ENCODE peak calls at places on chromosomes 11 and 22, in four cellular contexts. C is kidney, H is HT-29, Q is left ventricle myocardium inferior. Y is an unnamed sample.

GRCh38 chr11:47672283-47672730 is 29.9 kb upstream of the MTCH2 start:
- DNase-seq in Q (no peak), H (no peak), C (no peak), Y (no peak)

GRCh38 chr11:113496026-113496651 is 20.9 kb upstream of the DRD2 start:
- DNase-seq in H (no peak), C (no peak), Q (no peak), Y (no peak)

GRCh38 chr11:125516266-125516665 is 20.2 kb upstream of the FEZ1 start:
- DNase-seq in Q (no peak), C (no peak), H (no peak), Y (no peak)

GRCh38 chr11:22875869-22876473 is 15.7 kb upstream of the CCDC179 start:
- DNase-seq in Q (no peak), H (peak; percentile 98), C (no peak), Y (peak; percentile 88)

GRCh38 chr11:75140269-75141138 is 10.4 kb upstream of the SLCO2B1 start:
- DNase-seq in Q (peak; percentile 69), H (peak; percentile 73), C (no peak), Y (peak; percentile 43)

GRCh38 chr22:19440411-19441195 is 6.9 kb downstream of the C22orf39 start:
- DNase-seq in C (no peak), Q (no peak), H (no peak), Y (no peak)

GRCh38 chr22:42298746-42299145 is 28.3 kb upstream of the TCF20 start:
- DNase-seq in C (no peak), H (no peak), Q (no peak), Y (no peak)

GRCh38 chr11:47433991-47434786 is 8.0 kb upstream of the PSMC3 start:
- DNase-seq in C (no peak), Q (no peak), H (no peak), Y (no peak)

GRCh38 chr22:46708766-46709330 is 29.2 kb downstream of the CERK start:
- DNase-seq in H (no peak), C (no peak), Q (no peak), Y (no peak)

GRCh38 chr22:37282385-37282677 is at the start of gene CYTH4:
- DNase-seq in C (peak; percentile 89), H (no peak), Q (peak; percentile 64), Y (no peak)

GRCh38 chr11:77821349-77821851 is 456 bp downstream of the AAMDC start:
- DNase-seq in H (no peak), C (peak; percentile 72), Q (peak; percentile 21), Y (peak; percentile 30)

GRCh38 chr22:39721456-39722325 is 151.1 kb downstream of the CACNA1I start:
- DNase-seq in H (no peak), C (no peak), Q (no peak), Y (no peak)

GRCh38 chr22:35604671-35605457 is 12.3 kb downstream of the MB start:
- DNase-seq in C (peak; percentile 15), Q (no peak), H (peak; percentile 18), Y (no peak)

GRCh38 chr11:92844197-92844596 is 125.3 kb upstream of the MTNR1B start:
- DNase-seq in C (no peak), Q (no peak), H (no peak), Y (no peak)

GRCh38 chr11:47615249-47615648 is 21.0 kb upstream of the C1QTNF4 start:
- DNase-seq in H (no peak), C (no peak), Q (no peak), Y (no peak)

GRCh38 chr11:14248577-14248976 is 110.4 kb downstream of the RRAS2 start:
- DNase-seq in C (no peak), H (no peak), Q (no peak), Y (no peak)

Y was measured in SW480.